ENCODE peak calls at places on chromosome 20, in ten cellular contexts. One of them, this sample, is unnamed.

GRCh38 chr20:9027626-9028025 is 41.3 kb upstream of the PLCB4 start:
- DNase-seq in coronary artery: no peak
- DNase-seq in PC-3: no peak
- DNase-seq in A549: no peak
- DNase-seq in psoas muscle: no peak
- DNase-seq in substantia nigra: no peak
- DNase-seq in WERI-Rb-1: no peak
- DNase-seq in upper lobe of right lung: no peak
- DNase-seq in upper lobe of left lung: no peak
- DNase-seq in OCI-LY7: no peak
- DNase-seq in this sample: no peak

GRCh38 chr20:25750765-25751696 is 54.4 kb upstream of the ZNF337 start:
- DNase-seq in A549: peak
- DNase-seq in coronary artery: no peak
- DNase-seq in PC-3: peak
- DNase-seq in substantia nigra: peak
- DNase-seq in upper lobe of left lung: peak
- DNase-seq in WERI-Rb-1: no peak
- DNase-seq in OCI-LY7: peak
- DNase-seq in psoas muscle: peak
- DNase-seq in upper lobe of right lung: peak
- DNase-seq in this sample: no peak

GRCh38 chr20:25254986-25255680 is 7.2 kb downstream of the PYGB start:
- DNase-seq in PC-3: no peak
- DNase-seq in OCI-LY7: no peak
- DNase-seq in coronary artery: peak
- DNase-seq in WERI-Rb-1: peak
- DNase-seq in A549: no peak
- DNase-seq in upper lobe of right lung: peak
- DNase-seq in psoas muscle: peak
- DNase-seq in upper lobe of left lung: peak
- DNase-seq in substantia nigra: peak
- DNase-seq in this sample: no peak

GRCh38 chr20:40551125-40551530 is 137.9 kb downstream of the MAFB start:
- DNase-seq in WERI-Rb-1: no peak
- DNase-seq in A549: no peak
- DNase-seq in upper lobe of right lung: no peak
- DNase-seq in coronary artery: no peak
- DNase-seq in upper lobe of left lung: peak
- DNase-seq in OCI-LY7: no peak
- DNase-seq in PC-3: no peak
- DNase-seq in substantia nigra: no peak
- DNase-seq in psoas muscle: peak
- DNase-seq in this sample: no peak

GRCh38 chr20:8476023-8476422 is 344.0 kb downstream of the PLCB1 start:
- DNase-seq in PC-3: no peak
- DNase-seq in OCI-LY7: no peak
- DNase-seq in WERI-Rb-1: no peak
- DNase-seq in upper lobe of right lung: no peak
- DNase-seq in A549: no peak
- DNase-seq in coronary artery: no peak
- DNase-seq in substantia nigra: no peak
- DNase-seq in psoas muscle: no peak
- DNase-seq in upper lobe of left lung: peak
- DNase-seq in this sample: no peak

GRCh38 chr20:51196991-51197651 is 174.2 kb upstream of the KCNG1 start:
- DNase-seq in upper lobe of right lung: no peak
- DNase-seq in psoas muscle: no peak
- DNase-seq in substantia nigra: no peak
- DNase-seq in OCI-LY7: no peak
- DNase-seq in coronary artery: no peak
- DNase-seq in PC-3: no peak
- DNase-seq in A549: no peak
- DNase-seq in WERI-Rb-1: no peak
- DNase-seq in upper lobe of left lung: no peak
- DNase-seq in this sample: no peak

GRCh38 chr20:60255426-60255825 is 297.2 kb downstream of the CDH26 start:
- DNase-seq in OCI-LY7: no peak
- DNase-seq in coronary artery: no peak
- DNase-seq in upper lobe of left lung: no peak
- DNase-seq in WERI-Rb-1: no peak
- DNase-seq in upper lobe of right lung: no peak
- DNase-seq in PC-3: no peak
- DNase-seq in A549: no peak
- DNase-seq in substantia nigra: no peak
- DNase-seq in psoas muscle: no peak
- DNase-seq in this sample: no peak

GRCh38 chr20:57601211-57601570 is 19.0 kb downstream of the ZBP1 start:
- DNase-seq in substantia nigra: no peak
- DNase-seq in upper lobe of right lung: no peak
- DNase-seq in A549: no peak
- DNase-seq in upper lobe of left lung: no peak
- DNase-seq in psoas muscle: peak
- DNase-seq in coronary artery: no peak
- DNase-seq in WERI-Rb-1: no peak
- DNase-seq in OCI-LY7: no peak
- DNase-seq in PC-3: peak
- DNase-seq in this sample: no peak

GRCh38 chr20:35225319-35226125 is 968 bp upstream of the MMP24 start:
- DNase-seq in substantia nigra: no peak
- DNase-seq in OCI-LY7: no peak
- DNase-seq in A549: no peak
- DNase-seq in psoas muscle: no peak
- DNase-seq in coronary artery: no peak
- DNase-seq in upper lobe of right lung: no peak
- DNase-seq in PC-3: no peak
- DNase-seq in WERI-Rb-1: no peak
- DNase-seq in upper lobe of left lung: no peak
- DNase-seq in this sample: no peak

GRCh38 chr20:18815194-18815942 is 1.8 kb downstream of the SCP2D1 start:
- DNase-seq in upper lobe of left lung: no peak
- DNase-seq in substantia nigra: no peak
- DNase-seq in WERI-Rb-1: no peak
- DNase-seq in upper lobe of right lung: no peak
- DNase-seq in A549: no peak
- DNase-seq in coronary artery: no peak
- DNase-seq in OCI-LY7: no peak
- DNase-seq in psoas muscle: no peak
- DNase-seq in PC-3: no peak
- DNase-seq in this sample: no peak

GRCh38 chr20:58818585-58819285 is 32.0 kb downstream of the GNAS-AS1 start:
- DNase-seq in upper lobe of right lung: no peak
- DNase-seq in WERI-Rb-1: no peak
- DNase-seq in upper lobe of left lung: no peak
- DNase-seq in psoas muscle: no peak
- DNase-seq in OCI-LY7: no peak
- DNase-seq in PC-3: peak
- DNase-seq in coronary artery: no peak
- DNase-seq in A549: no peak
- DNase-seq in substantia nigra: no peak
- DNase-seq in this sample: peak

GRCh38 chr20:25317351-25318075 is 69.6 kb downstream of the PYGB start:
- DNase-seq in WERI-Rb-1: no peak
- DNase-seq in substantia nigra: no peak
- DNase-seq in psoas muscle: no peak
- DNase-seq in OCI-LY7: no peak
- DNase-seq in upper lobe of right lung: peak
- DNase-seq in coronary artery: no peak
- DNase-seq in upper lobe of left lung: peak
- DNase-seq in PC-3: no peak
- DNase-seq in A549: no peak
- DNase-seq in this sample: no peak

GRCh38 chr20:35320396-35321126 is 28.3 kb upstream of the FAM83C start:
- DNase-seq in A549: peak
- DNase-seq in upper lobe of right lung: no peak
- DNase-seq in WERI-Rb-1: no peak
- DNase-seq in coronary artery: no peak
- DNase-seq in upper lobe of left lung: no peak
- DNase-seq in substantia nigra: no peak
- DNase-seq in psoas muscle: no peak
- DNase-seq in PC-3: peak
- DNase-seq in OCI-LY7: no peak
- DNase-seq in this sample: no peak

GRCh38 chr20:62088258-62089127 is 22.8 kb upstream of the TAF4 start:
- DNase-seq in PC-3: peak
- DNase-seq in OCI-LY7: no peak
- DNase-seq in upper lobe of left lung: no peak
- DNase-seq in substantia nigra: no peak
- DNase-seq in upper lobe of right lung: no peak
- DNase-seq in coronary artery: no peak
- DNase-seq in A549: peak
- DNase-seq in psoas muscle: no peak
- DNase-seq in WERI-Rb-1: no peak
- DNase-seq in this sample: peak

GRCh38 chr20:63544241-63544957 is 3.1 kb downstream of the SRMS start:
- DNase-seq in upper lobe of left lung: no peak
- DNase-seq in OCI-LY7: no peak
- DNase-seq in substantia nigra: no peak
- DNase-seq in upper lobe of right lung: no peak
- DNase-seq in psoas muscle: no peak
- DNase-seq in coronary artery: no peak
- DNase-seq in PC-3: no peak
- DNase-seq in A549: no peak
- DNase-seq in WERI-Rb-1: peak
- DNase-seq in this sample: no peak

GRCh38 chr20:44737116-44737515 is 8.5 kb upstream of the KCNK15 start:
- DNase-seq in PC-3: no peak
- DNase-seq in OCI-LY7: no peak
- DNase-seq in psoas muscle: no peak
- DNase-seq in coronary artery: no peak
- DNase-seq in substantia nigra: no peak
- DNase-seq in A549: no peak
- DNase-seq in upper lobe of left lung: no peak
- DNase-seq in upper lobe of right lung: no peak
- DNase-seq in WERI-Rb-1: no peak
- DNase-seq in this sample: no peak

GRCh38 chr20:44735816-44736169 is 9.9 kb upstream of the KCNK15 start:
- DNase-seq in coronary artery: no peak
- DNase-seq in WERI-Rb-1: no peak
- DNase-seq in upper lobe of right lung: no peak
- DNase-seq in OCI-LY7: no peak
- DNase-seq in substantia nigra: no peak
- DNase-seq in psoas muscle: no peak
- DNase-seq in PC-3: no peak
- DNase-seq in upper lobe of left lung: no peak
- DNase-seq in A549: no peak
- DNase-seq in this sample: no peak

GRCh38 chr20:44736170-44737021 is 9.3 kb upstream of the KCNK15 start:
- DNase-seq in substantia nigra: peak
- DNase-seq in upper lobe of left lung: peak
- DNase-seq in upper lobe of right lung: no peak
- DNase-seq in A549: peak
- DNase-seq in WERI-Rb-1: peak
- DNase-seq in OCI-LY7: peak
- DNase-seq in psoas muscle: peak
- DNase-seq in coronary artery: no peak
- DNase-seq in PC-3: peak
- DNase-seq in this sample: no peak

GRCh38 chr20:44733341-44734069 is 12.2 kb upstream of the KCNK15 start:
- DNase-seq in upper lobe of right lung: peak
- DNase-seq in psoas muscle: peak
- DNase-seq in WERI-Rb-1: peak
- DNase-seq in coronary artery: peak
- DNase-seq in A549: peak
- DNase-seq in substantia nigra: peak
- DNase-seq in PC-3: peak
- DNase-seq in OCI-LY7: peak
- DNase-seq in upper lobe of left lung: peak
- DNase-seq in this sample: no peak

GRCh38 chr20:44734938-44735337 is 10.7 kb upstream of the KCNK15 start:
- DNase-seq in upper lobe of right lung: no peak
- DNase-seq in WERI-Rb-1: peak
- DNase-seq in A549: peak
- DNase-seq in OCI-LY7: no peak
- DNase-seq in substantia nigra: no peak
- DNase-seq in coronary artery: no peak
- DNase-seq in upper lobe of left lung: no peak
- DNase-seq in PC-3: peak
- DNase-seq in psoas muscle: no peak
- DNase-seq in this sample: no peak
- H3K27ac ChIP-seq in upper lobe of right lung: no peak
- H3K27ac ChIP-seq in WERI-Rb-1: no peak
- H3K27ac ChIP-seq in A549: peak
- H3K27ac ChIP-seq in OCI-LY7: no peak
- H3K27ac ChIP-seq in substantia nigra: no peak
- H3K27ac ChIP-seq in coronary artery: peak
- H3K27ac ChIP-seq in upper lobe of left lung: no peak
- H3K27ac ChIP-seq in PC-3: no peak
- H3K27ac ChIP-seq in psoas muscle: no peak
- H3K27ac ChIP-seq in this sample: no peak

GRCh38 chr20:53678315-53678989 is 84.8 kb upstream of the ZNF217 start:
- DNase-seq in psoas muscle: no peak
- DNase-seq in coronary artery: no peak
- DNase-seq in WERI-Rb-1: no peak
- DNase-seq in OCI-LY7: no peak
- DNase-seq in upper lobe of left lung: no peak
- DNase-seq in substantia nigra: no peak
- DNase-seq in upper lobe of right lung: no peak
- DNase-seq in PC-3: no peak
- DNase-seq in A549: no peak
- DNase-seq in this sample: no peak
- H3K27ac ChIP-seq in psoas muscle: no peak
- H3K27ac ChIP-seq in coronary artery: no peak
- H3K27ac ChIP-seq in WERI-Rb-1: no peak
- H3K27ac ChIP-seq in OCI-LY7: no peak
- H3K27ac ChIP-seq in upper lobe of left lung: no peak
- H3K27ac ChIP-seq in substantia nigra: no peak
- H3K27ac ChIP-seq in upper lobe of right lung: no peak
- H3K27ac ChIP-seq in PC-3: no peak
- H3K27ac ChIP-seq in A549: peak
- H3K27ac ChIP-seq in this sample: no peak

DNA sequence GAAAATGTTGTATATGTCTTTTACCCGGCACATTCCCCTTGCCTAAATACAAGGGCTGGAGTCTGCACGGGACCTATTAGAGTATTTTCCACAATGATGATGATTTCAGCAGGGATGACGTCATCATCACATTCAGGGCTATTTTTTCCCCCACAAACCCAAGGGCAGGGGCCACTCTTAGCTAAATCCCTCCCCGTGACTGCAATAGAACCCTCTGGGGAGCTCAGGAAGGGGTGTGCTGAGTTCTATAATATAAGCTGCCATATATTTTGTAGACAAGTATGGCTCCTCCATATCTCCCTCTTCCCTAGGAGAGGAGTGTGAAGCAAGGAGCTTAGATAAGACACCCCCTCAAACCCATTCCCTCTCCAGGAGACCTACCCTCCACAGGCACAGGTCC is 11.3 kb upstream of the MAPRE1 start:
- DNase-seq in upper lobe of left lung: no peak
- DNase-seq in WERI-Rb-1: no peak
- DNase-seq in substantia nigra: no peak
- DNase-seq in upper lobe of right lung: no peak
- DNase-seq in psoas muscle: no peak
- DNase-seq in PC-3: no peak
- DNase-seq in A549: no peak
- DNase-seq in OCI-LY7: no peak
- DNase-seq in coronary artery: no peak
- DNase-seq in this sample: no peak
- H3K27ac ChIP-seq in upper lobe of left lung: no peak
- H3K27ac ChIP-seq in WERI-Rb-1: no peak
- H3K27ac ChIP-seq in substantia nigra: no peak
- H3K27ac ChIP-seq in upper lobe of right lung: no peak
- H3K27ac ChIP-seq in psoas muscle: no peak
- H3K27ac ChIP-seq in PC-3: no peak
- H3K27ac ChIP-seq in A549: no peak
- H3K27ac ChIP-seq in OCI-LY7: no peak
- H3K27ac ChIP-seq in coronary artery: no peak
- H3K27ac ChIP-seq in this sample: no peak

GRCh38 chr20:45920795-45921617 is 9.1 kb upstream of the PLTP start:
- DNase-seq in A549: no peak
- DNase-seq in coronary artery: no peak
- DNase-seq in upper lobe of right lung: no peak
- DNase-seq in PC-3: no peak
- DNase-seq in OCI-LY7: no peak
- DNase-seq in substantia nigra: no peak
- DNase-seq in WERI-Rb-1: no peak
- DNase-seq in upper lobe of left lung: no peak
- DNase-seq in psoas muscle: no peak
- DNase-seq in this sample: no peak
- H3K27ac ChIP-seq in A549: no peak
- H3K27ac ChIP-seq in coronary artery: peak
- H3K27ac ChIP-seq in upper lobe of right lung: peak
- H3K27ac ChIP-seq in PC-3: no peak
- H3K27ac ChIP-seq in OCI-LY7: no peak
- H3K27ac ChIP-seq in substantia nigra: no peak
- H3K27ac ChIP-seq in WERI-Rb-1: peak
- H3K27ac ChIP-seq in upper lobe of left lung: peak
- H3K27ac ChIP-seq in psoas muscle: peak
- H3K27ac ChIP-seq in this sample: no peak